ENCODE peak calls at places on chromosomes 16 and 17, in ten cellular contexts. One of them, this sample, is unnamed.

GRCh38 chr17:83175551-83176271 is 96.3 kb downstream of the METRNL start:
- DNase-seq in kidney epithelial cell: no peak
- DNase-seq in GM10248: no peak
- DNase-seq in colonic mucosa: peak
- DNase-seq in body of pancreas: no peak
- DNase-seq in lower leg skin: no peak
- DNase-seq in CD8-positive, alpha-beta T cell: no peak
- DNase-seq in SK-N-SH: no peak
- DNase-seq in brain microvascular endothelial cell: no peak
- DNase-seq in progenitor cell of endocrine pancreas: no peak
- DNase-seq in this sample: no peak

GRCh38 chr17:15954222-15954621 is 9.3 kb downstream of the ADORA2B start:
- DNase-seq in kidney epithelial cell: peak
- DNase-seq in GM10248: no peak
- DNase-seq in colonic mucosa: no peak
- DNase-seq in body of pancreas: peak
- DNase-seq in lower leg skin: no peak
- DNase-seq in CD8-positive, alpha-beta T cell: no peak
- DNase-seq in SK-N-SH: no peak
- DNase-seq in brain microvascular endothelial cell: peak
- DNase-seq in progenitor cell of endocrine pancreas: no peak
- DNase-seq in this sample: peak

GRCh38 chr17:32822996-32823395 is 53.9 kb downstream of the MYO1D start:
- DNase-seq in kidney epithelial cell: no peak
- DNase-seq in GM10248: no peak
- DNase-seq in colonic mucosa: no peak
- DNase-seq in body of pancreas: no peak
- DNase-seq in lower leg skin: peak
- DNase-seq in CD8-positive, alpha-beta T cell: no peak
- DNase-seq in SK-N-SH: peak
- DNase-seq in brain microvascular endothelial cell: peak
- DNase-seq in progenitor cell of endocrine pancreas: no peak
- DNase-seq in this sample: no peak

GRCh38 chr17:54948380-54948779 is 20.1 kb downstream of the COX11 start:
- DNase-seq in kidney epithelial cell: peak
- DNase-seq in GM10248: no peak
- DNase-seq in colonic mucosa: no peak
- DNase-seq in body of pancreas: no peak
- DNase-seq in lower leg skin: no peak
- DNase-seq in CD8-positive, alpha-beta T cell: no peak
- DNase-seq in SK-N-SH: no peak
- DNase-seq in brain microvascular endothelial cell: peak
- DNase-seq in progenitor cell of endocrine pancreas: no peak
- DNase-seq in this sample: no peak

GRCh38 chr16:84104231-84104630 is 12.5 kb downstream of the MBTPS1 start:
- DNase-seq in kidney epithelial cell: no peak
- DNase-seq in GM10248: no peak
- DNase-seq in colonic mucosa: no peak
- DNase-seq in body of pancreas: no peak
- DNase-seq in lower leg skin: no peak
- DNase-seq in CD8-positive, alpha-beta T cell: no peak
- DNase-seq in SK-N-SH: no peak
- DNase-seq in brain microvascular endothelial cell: no peak
- DNase-seq in progenitor cell of endocrine pancreas: no peak
- DNase-seq in this sample: no peak

GRCh38 chr16:35706901-35707300 is 2247.5 kb downstream of the TP53TG3F start:
- DNase-seq in kidney epithelial cell: no peak
- DNase-seq in GM10248: no peak
- DNase-seq in colonic mucosa: no peak
- DNase-seq in body of pancreas: no peak
- DNase-seq in lower leg skin: no peak
- DNase-seq in CD8-positive, alpha-beta T cell: no peak
- DNase-seq in SK-N-SH: no peak
- DNase-seq in brain microvascular endothelial cell: no peak
- DNase-seq in progenitor cell of endocrine pancreas: no peak
- DNase-seq in this sample: no peak

GRCh38 chr17:65057520-65058075 is 1.1 kb upstream of the GNA13 start:
- DNase-seq in kidney epithelial cell: peak
- DNase-seq in GM10248: no peak
- DNase-seq in colonic mucosa: peak
- DNase-seq in body of pancreas: peak
- DNase-seq in lower leg skin: peak
- DNase-seq in CD8-positive, alpha-beta T cell: no peak
- DNase-seq in SK-N-SH: no peak
- DNase-seq in brain microvascular endothelial cell: no peak
- DNase-seq in progenitor cell of endocrine pancreas: no peak
- DNase-seq in this sample: peak

GRCh38 chr17:57138956-57139576 is 54.0 kb downstream of the AKAP1 start:
- DNase-seq in kidney epithelial cell: no peak
- DNase-seq in GM10248: no peak
- DNase-seq in colonic mucosa: no peak
- DNase-seq in body of pancreas: no peak
- DNase-seq in lower leg skin: no peak
- DNase-seq in CD8-positive, alpha-beta T cell: no peak
- DNase-seq in SK-N-SH: no peak
- DNase-seq in brain microvascular endothelial cell: no peak
- DNase-seq in progenitor cell of endocrine pancreas: no peak
- DNase-seq in this sample: no peak

GRCh38 chr17:1485311-1485747 is 7.2 kb downstream of the MYO1C start:
- DNase-seq in kidney epithelial cell: no peak
- DNase-seq in GM10248: peak
- DNase-seq in colonic mucosa: peak
- DNase-seq in body of pancreas: peak
- DNase-seq in lower leg skin: no peak
- DNase-seq in CD8-positive, alpha-beta T cell: no peak
- DNase-seq in SK-N-SH: peak
- DNase-seq in brain microvascular endothelial cell: no peak
- DNase-seq in progenitor cell of endocrine pancreas: no peak
- DNase-seq in this sample: peak

GRCh38 chr16:68776821-68777485 is 39.9 kb downstream of the CDH1 start:
- DNase-seq in kidney epithelial cell: no peak
- DNase-seq in GM10248: peak
- DNase-seq in colonic mucosa: no peak
- DNase-seq in body of pancreas: peak
- DNase-seq in lower leg skin: no peak
- DNase-seq in CD8-positive, alpha-beta T cell: no peak
- DNase-seq in SK-N-SH: no peak
- DNase-seq in brain microvascular endothelial cell: peak
- DNase-seq in progenitor cell of endocrine pancreas: no peak
- DNase-seq in this sample: no peak

GRCh38 chr17:40534431-40535189 is 30.7 kb downstream of the CCR7 start:
- DNase-seq in kidney epithelial cell: no peak
- DNase-seq in GM10248: no peak
- DNase-seq in colonic mucosa: no peak
- DNase-seq in body of pancreas: no peak
- DNase-seq in lower leg skin: no peak
- DNase-seq in CD8-positive, alpha-beta T cell: no peak
- DNase-seq in SK-N-SH: no peak
- DNase-seq in brain microvascular endothelial cell: no peak
- DNase-seq in progenitor cell of endocrine pancreas: no peak
- DNase-seq in this sample: no peak

GRCh38 chr16:83963277-83964119 is 4.5 kb upstream of the NECAB2 start:
- DNase-seq in kidney epithelial cell: no peak
- DNase-seq in GM10248: no peak
- DNase-seq in colonic mucosa: no peak
- DNase-seq in body of pancreas: no peak
- DNase-seq in lower leg skin: no peak
- DNase-seq in CD8-positive, alpha-beta T cell: no peak
- DNase-seq in SK-N-SH: no peak
- DNase-seq in brain microvascular endothelial cell: no peak
- DNase-seq in progenitor cell of endocrine pancreas: no peak
- DNase-seq in this sample: no peak

GRCh38 chr17:40530531-40530987 is 29.1 kb upstream of the TNS4 start:
- DNase-seq in kidney epithelial cell: no peak
- DNase-seq in GM10248: no peak
- DNase-seq in colonic mucosa: no peak
- DNase-seq in body of pancreas: no peak
- DNase-seq in lower leg skin: no peak
- DNase-seq in CD8-positive, alpha-beta T cell: no peak
- DNase-seq in SK-N-SH: no peak
- DNase-seq in brain microvascular endothelial cell: no peak
- DNase-seq in progenitor cell of endocrine pancreas: no peak
- DNase-seq in this sample: no peak

GRCh38 chr17:59115474-59115873 is 8.8 kb upstream of the TRIM37 start:
- DNase-seq in kidney epithelial cell: no peak
- DNase-seq in GM10248: no peak
- DNase-seq in colonic mucosa: no peak
- DNase-seq in body of pancreas: no peak
- DNase-seq in lower leg skin: no peak
- DNase-seq in CD8-positive, alpha-beta T cell: no peak
- DNase-seq in SK-N-SH: no peak
- DNase-seq in brain microvascular endothelial cell: no peak
- DNase-seq in progenitor cell of endocrine pancreas: no peak
- DNase-seq in this sample: no peak

DNA sequence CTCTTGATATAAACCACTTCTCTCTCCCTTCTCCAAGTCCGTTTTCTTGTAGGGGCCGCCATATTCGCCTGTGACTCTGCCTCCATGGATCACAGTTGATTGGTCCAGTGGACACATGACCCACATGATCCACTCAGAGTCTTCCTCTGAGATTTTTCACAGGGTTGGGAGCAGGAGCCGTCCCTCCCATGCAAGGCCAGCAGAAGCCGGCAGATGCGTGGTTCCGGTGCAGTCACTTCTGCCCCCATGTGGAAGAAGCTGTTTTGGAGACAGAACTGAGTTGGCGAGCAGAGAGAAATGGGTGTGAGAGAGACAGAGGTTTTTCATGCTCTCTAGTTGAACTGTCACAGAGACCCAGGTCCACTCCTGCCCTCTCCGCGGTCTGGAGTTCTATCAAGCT is 83.3 kb downstream of the C16orf95 start:
- DNase-seq in kidney epithelial cell: no peak
- DNase-seq in GM10248: no peak
- DNase-seq in colonic mucosa: no peak
- DNase-seq in body of pancreas: no peak
- DNase-seq in lower leg skin: no peak
- DNase-seq in CD8-positive, alpha-beta T cell: no peak
- DNase-seq in SK-N-SH: no peak
- DNase-seq in brain microvascular endothelial cell: peak
- DNase-seq in progenitor cell of endocrine pancreas: no peak
- DNase-seq in this sample: no peak
- TF ChIP-seq CTCF in kidney epithelial cell: peak
- TF ChIP-seq CTCF in GM10248: no peak
- TF ChIP-seq CTCF in colonic mucosa: no peak
- TF ChIP-seq CTCF in body of pancreas: no peak
- TF ChIP-seq CTCF in lower leg skin: no peak
- TF ChIP-seq CTCF in CD8-positive, alpha-beta T cell: no peak
- TF ChIP-seq CTCF in SK-N-SH: peak
- TF ChIP-seq CTCF in brain microvascular endothelial cell: peak
- TF ChIP-seq CTCF in progenitor cell of endocrine pancreas: peak
- TF ChIP-seq CTCF in this sample: no peak

GRCh38 chr17:76036497-76037380 is 9.6 kb upstream of the EVPL start:
- DNase-seq in kidney epithelial cell: no peak
- DNase-seq in GM10248: no peak
- DNase-seq in colonic mucosa: no peak
- DNase-seq in body of pancreas: no peak
- DNase-seq in lower leg skin: no peak
- DNase-seq in CD8-positive, alpha-beta T cell: no peak
- DNase-seq in SK-N-SH: peak
- DNase-seq in brain microvascular endothelial cell: no peak
- DNase-seq in progenitor cell of endocrine pancreas: no peak
- DNase-seq in this sample: no peak

GRCh38 chr17:76032073-76032779 is 5.1 kb upstream of the EVPL start:
- DNase-seq in kidney epithelial cell: no peak
- DNase-seq in GM10248: no peak
- DNase-seq in colonic mucosa: no peak
- DNase-seq in body of pancreas: peak
- DNase-seq in lower leg skin: no peak
- DNase-seq in CD8-positive, alpha-beta T cell: no peak
- DNase-seq in SK-N-SH: peak
- DNase-seq in brain microvascular endothelial cell: no peak
- DNase-seq in progenitor cell of endocrine pancreas: no peak
- DNase-seq in this sample: no peak

GRCh38 chr17:76034433-76035185 is 7.5 kb upstream of the EVPL start:
- DNase-seq in kidney epithelial cell: no peak
- DNase-seq in GM10248: no peak
- DNase-seq in colonic mucosa: no peak
- DNase-seq in body of pancreas: no peak
- DNase-seq in lower leg skin: no peak
- DNase-seq in CD8-positive, alpha-beta T cell: no peak
- DNase-seq in SK-N-SH: no peak
- DNase-seq in brain microvascular endothelial cell: no peak
- DNase-seq in progenitor cell of endocrine pancreas: no peak
- DNase-seq in this sample: no peak

GRCh38 chr17:76032780-76033108 is 5.6 kb upstream of the EVPL start:
- DNase-seq in kidney epithelial cell: no peak
- DNase-seq in GM10248: no peak
- DNase-seq in colonic mucosa: no peak
- DNase-seq in body of pancreas: no peak
- DNase-seq in lower leg skin: no peak
- DNase-seq in CD8-positive, alpha-beta T cell: no peak
- DNase-seq in SK-N-SH: no peak
- DNase-seq in brain microvascular endothelial cell: no peak
- DNase-seq in progenitor cell of endocrine pancreas: no peak
- DNase-seq in this sample: no peak

DNA sequence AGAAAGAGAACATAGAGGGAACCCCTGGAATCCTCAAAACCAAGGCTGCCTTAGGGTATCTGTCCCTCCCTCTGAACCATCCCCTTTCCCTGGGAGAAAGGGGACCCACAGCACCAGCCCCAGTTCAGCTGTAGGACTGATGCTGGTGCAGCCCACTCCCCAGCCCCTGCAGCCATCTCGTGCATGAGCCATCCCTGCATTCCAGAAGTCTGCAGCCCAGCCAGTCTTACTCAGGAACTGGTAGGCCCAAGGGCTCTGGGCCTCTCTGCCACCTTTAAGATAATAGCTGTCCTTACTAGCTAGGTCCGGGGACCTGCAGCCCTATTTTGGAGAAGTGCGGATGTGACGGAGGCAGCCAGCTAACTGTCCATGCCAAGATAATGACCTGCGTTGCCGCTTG is 6.0 kb upstream of the EVPL start:
- DNase-seq in kidney epithelial cell: no peak
- DNase-seq in GM10248: no peak
- DNase-seq in colonic mucosa: no peak
- DNase-seq in body of pancreas: no peak
- DNase-seq in lower leg skin: no peak
- DNase-seq in CD8-positive, alpha-beta T cell: no peak
- DNase-seq in SK-N-SH: no peak
- DNase-seq in brain microvascular endothelial cell: no peak
- DNase-seq in progenitor cell of endocrine pancreas: no peak
- DNase-seq in this sample: no peak
- TF ChIP-seq CTCF in kidney epithelial cell: no peak
- TF ChIP-seq CTCF in GM10248: no peak
- TF ChIP-seq CTCF in colonic mucosa: no peak
- TF ChIP-seq CTCF in body of pancreas: no peak
- TF ChIP-seq CTCF in lower leg skin: no peak
- TF ChIP-seq CTCF in CD8-positive, alpha-beta T cell: no peak
- TF ChIP-seq CTCF in SK-N-SH: no peak
- TF ChIP-seq CTCF in brain microvascular endothelial cell: no peak
- TF ChIP-seq CTCF in progenitor cell of endocrine pancreas: no peak
- TF ChIP-seq CTCF in this sample: no peak

GRCh38 chr16:48054881-48055601 is 100.8 kb downstream of the ABCC12 start:
- DNase-seq in kidney epithelial cell: peak
- DNase-seq in GM10248: peak
- DNase-seq in colonic mucosa: peak
- DNase-seq in body of pancreas: peak
- DNase-seq in lower leg skin: peak
- DNase-seq in CD8-positive, alpha-beta T cell: peak
- DNase-seq in SK-N-SH: peak
- DNase-seq in brain microvascular endothelial cell: peak
- DNase-seq in progenitor cell of endocrine pancreas: peak
- DNase-seq in this sample: peak
- TF ChIP-seq CTCF in kidney epithelial cell: peak
- TF ChIP-seq CTCF in GM10248: peak
- TF ChIP-seq CTCF in colonic mucosa: peak
- TF ChIP-seq CTCF in body of pancreas: peak
- TF ChIP-seq CTCF in lower leg skin: no peak
- TF ChIP-seq CTCF in CD8-positive, alpha-beta T cell: peak
- TF ChIP-seq CTCF in SK-N-SH: peak
- TF ChIP-seq CTCF in brain microvascular endothelial cell: peak
- TF ChIP-seq CTCF in progenitor cell of endocrine pancreas: peak
- TF ChIP-seq CTCF in this sample: peak

GRCh38 chr17:81927653-81928496 is at the start of gene MAFG:
- DNase-seq in kidney epithelial cell: peak
- DNase-seq in GM10248: peak
- DNase-seq in colonic mucosa: peak
- DNase-seq in body of pancreas: peak
- DNase-seq in lower leg skin: peak
- DNase-seq in CD8-positive, alpha-beta T cell: peak
- DNase-seq in SK-N-SH: peak
- DNase-seq in brain microvascular endothelial cell: peak
- DNase-seq in progenitor cell of endocrine pancreas: peak
- DNase-seq in this sample: peak
- TF ChIP-seq CTCF in kidney epithelial cell: peak
- TF ChIP-seq CTCF in GM10248: peak
- TF ChIP-seq CTCF in colonic mucosa: no peak
- TF ChIP-seq CTCF in body of pancreas: no peak
- TF ChIP-seq CTCF in lower leg skin: no peak
- TF ChIP-seq CTCF in CD8-positive, alpha-beta T cell: no peak
- TF ChIP-seq CTCF in SK-N-SH: peak
- TF ChIP-seq CTCF in brain microvascular endothelial cell: peak
- TF ChIP-seq CTCF in progenitor cell of endocrine pancreas: peak
- TF ChIP-seq CTCF in this sample: no peak